ENCODE peak calls at places on chromosomes 12 and 14, in ten cellular contexts. Z is activated CD8-positive, alpha-beta memory T cell treated with anti-CD3 and anti-CD28 coated beads, Interleukin-2, amount 10 ng/mL, durations not matched to agents 7 days and 5 days; U is MCF 10A; D is Caki2; E is WERI-Rb-1; G is head of caudate nucleus; X is WTC11; O is non-pigmented ciliary epithelial cell; B is ureter; N is MV-4-11. F is an unnamed sample.

GRCh38 chr12:63078911-63079310 is 72.1 kb downstream of the AVPR1A start:
- DNase-seq in N (no peak), D (peak), G (no peak), B (no peak), X (no peak), Z (no peak), U (no peak), O (no peak), E (no peak), F (no peak)

GRCh38 chr14:94217116-94217515 is 43.0 kb downstream of the PPP4R4 start:
- DNase-seq in B (no peak), G (no peak), E (no peak), O (no peak), D (no peak), X (no peak), U (no peak), Z (no peak), N (no peak), F (no peak)

GRCh38 chr14:79585845-79586244 is 625.5 kb downstream of the DIO2 start:
- DNase-seq in X (no peak), N (no peak), U (no peak), B (no peak), D (no peak), O (no peak), G (no peak), E (no peak), Z (no peak), F (no peak)

GRCh38 chr12:49972122-49972521 is 625 bp upstream of the AQP6 start:
- DNase-seq in B (no peak), U (no peak), Z (no peak), X (no peak), D (no peak), G (no peak), O (no peak), E (no peak), N (no peak), F (peak)

GRCh38 chr12:24780969-24781368 is 167.9 kb downstream of the BCAT1 start:
- DNase-seq in N (no peak), E (no peak), B (no peak), U (no peak), D (peak), O (no peak), X (no peak), Z (no peak), G (no peak), F (no peak)

GRCh38 chr14:52351561-52352491 is 37.7 kb downstream of the PTGER2 start:
- DNase-seq in E (no peak), N (peak), Z (peak), B (no peak), U (peak), G (no peak), X (no peak), D (peak), O (no peak), F (no peak)

GRCh38 chr14:38469156-38469555 is 213.3 kb upstream of the CLEC14A start:
- DNase-seq in D (no peak), X (no peak), B (no peak), N (no peak), Z (no peak), G (no peak), O (peak), E (no peak), U (peak), F (no peak)

GRCh38 chr14:50763386-50764007 is 67.5 kb downstream of the NIN start:
- DNase-seq in D (peak), Z (no peak), O (peak), U (peak), B (no peak), N (no peak), E (no peak), X (no peak), G (no peak), F (no peak)

GRCh38 chr12:94954029-94954685 is 49.3 kb downstream of the NDUFA12 start:
- DNase-seq in O (peak), X (no peak), E (no peak), B (no peak), Z (no peak), D (no peak), G (no peak), U (peak), N (peak), F (no peak)

GRCh38 chr14:20683896-20684661 is at the start of gene RNASE4:
- DNase-seq in G (peak), Z (peak), E (no peak), O (peak), B (peak), U (peak), X (peak), D (peak), N (peak), F (peak)

GRCh38 chr12:98352218-98352811 is 163.1 kb upstream of the TMPO start:
- DNase-seq in B (no peak), X (no peak), G (no peak), O (peak), N (no peak), D (peak), E (no peak), Z (no peak), U (peak), F (no peak)

F was measured in aorta.